ENCODE peak calls at places on chromosomes 7 and 10, in nine cellular contexts. One of them, this sample, is unnamed.
A peak's percentile ranks its signal among the peaks of the same experiment; 100 is the strongest.

GRCh38 chr7:77867208-77867915 is 68.8 kb downstream of the PHTF2 start:
- DNase-seq in astrocyte: peak; percentile 63
- DNase-seq in iPS DF 6.9: no peak
- DNase-seq in CD8-positive, alpha-beta memory T cell: no peak
- DNase-seq in right lobe of liver: no peak
- DNase-seq in ovary: no peak
- DNase-seq in GM23248: no peak
- DNase-seq in mucosa of descending colon: no peak
- DNase-seq in esophagus squamous epithelium: no peak
- DNase-seq in this sample: no peak

GRCh38 chr10:61263561-61263960 is 189.6 kb downstream of the TMEM26 start:
- DNase-seq in astrocyte: no peak
- DNase-seq in iPS DF 6.9: no peak
- DNase-seq in ovary: no peak
- DNase-seq in esophagus squamous epithelium: no peak
- DNase-seq in right lobe of liver: no peak
- DNase-seq in mucosa of descending colon: no peak
- DNase-seq in CD8-positive, alpha-beta memory T cell: no peak
- DNase-seq in GM23248: no peak
- DNase-seq in this sample: no peak

GRCh38 chr7:135970682-135971365 is 6.3 kb downstream of the MTPN start:
- DNase-seq in esophagus squamous epithelium: no peak
- DNase-seq in iPS DF 6.9: no peak
- DNase-seq in ovary: no peak
- DNase-seq in astrocyte: no peak
- DNase-seq in GM23248: no peak
- DNase-seq in right lobe of liver: no peak
- DNase-seq in CD8-positive, alpha-beta memory T cell: no peak
- DNase-seq in mucosa of descending colon: no peak
- DNase-seq in this sample: no peak

GRCh38 chr7:46282155-46282554 is 361.1 kb upstream of the IGFBP3 start:
- DNase-seq in right lobe of liver: no peak
- DNase-seq in astrocyte: no peak
- DNase-seq in esophagus squamous epithelium: no peak
- DNase-seq in iPS DF 6.9: peak; percentile 16
- DNase-seq in ovary: no peak
- DNase-seq in GM23248: no peak
- DNase-seq in CD8-positive, alpha-beta memory T cell: no peak
- DNase-seq in mucosa of descending colon: no peak
- DNase-seq in this sample: no peak

GRCh38 chr7:44735403-44736165 is 13.1 kb upstream of the ZMIZ2 start:
- DNase-seq in mucosa of descending colon: no peak
- DNase-seq in right lobe of liver: no peak
- DNase-seq in esophagus squamous epithelium: no peak
- DNase-seq in CD8-positive, alpha-beta memory T cell: no peak
- DNase-seq in astrocyte: peak; percentile 98
- DNase-seq in GM23248: peak; percentile 96
- DNase-seq in ovary: no peak
- DNase-seq in iPS DF 6.9: no peak
- DNase-seq in this sample: no peak

GRCh38 chr7:44454348-44454747 is 36.1 kb downstream of the NUDCD3 start:
- DNase-seq in GM23248: no peak
- DNase-seq in right lobe of liver: no peak
- DNase-seq in ovary: no peak
- DNase-seq in mucosa of descending colon: no peak
- DNase-seq in astrocyte: no peak
- DNase-seq in iPS DF 6.9: no peak
- DNase-seq in CD8-positive, alpha-beta memory T cell: no peak
- DNase-seq in esophagus squamous epithelium: no peak
- DNase-seq in this sample: no peak

GRCh38 chr10:130714700-130715467 is 578.7 kb downstream of the GLRX3 start:
- DNase-seq in astrocyte: no peak
- DNase-seq in mucosa of descending colon: no peak
- DNase-seq in GM23248: no peak
- DNase-seq in ovary: no peak
- DNase-seq in CD8-positive, alpha-beta memory T cell: no peak
- DNase-seq in right lobe of liver: no peak
- DNase-seq in iPS DF 6.9: no peak
- DNase-seq in esophagus squamous epithelium: no peak
- DNase-seq in this sample: no peak

GRCh38 chr7:141452911-141453310 is 98.3 kb upstream of the AGK start:
- DNase-seq in mucosa of descending colon: no peak
- DNase-seq in right lobe of liver: no peak
- DNase-seq in iPS DF 6.9: no peak
- DNase-seq in astrocyte: no peak
- DNase-seq in ovary: no peak
- DNase-seq in GM23248: no peak
- DNase-seq in esophagus squamous epithelium: no peak
- DNase-seq in CD8-positive, alpha-beta memory T cell: no peak
- DNase-seq in this sample: no peak

GRCh38 chr10:15172306-15172840 is 3.9 kb upstream of the NMT2 start:
- DNase-seq in iPS DF 6.9: no peak
- DNase-seq in right lobe of liver: no peak
- DNase-seq in astrocyte: no peak
- DNase-seq in GM23248: no peak
- DNase-seq in CD8-positive, alpha-beta memory T cell: no peak
- DNase-seq in esophagus squamous epithelium: no peak
- DNase-seq in mucosa of descending colon: no peak
- DNase-seq in ovary: no peak
- DNase-seq in this sample: no peak

GRCh38 chr10:15168781-15169554 is 475 bp upstream of the NMT2 start:
- DNase-seq in mucosa of descending colon: peak; percentile 98
- DNase-seq in ovary: peak; percentile 97
- DNase-seq in astrocyte: peak; percentile 72
- DNase-seq in esophagus squamous epithelium: peak; percentile 79
- DNase-seq in right lobe of liver: peak; percentile 99
- DNase-seq in GM23248: peak; percentile 98
- DNase-seq in CD8-positive, alpha-beta memory T cell: peak; percentile 97
- DNase-seq in iPS DF 6.9: peak; percentile 29
- DNase-seq in this sample: peak; percentile 96

GRCh38 chr10:15168296-15168780 is at the start of gene NMT2:
- DNase-seq in CD8-positive, alpha-beta memory T cell: peak; percentile 57
- DNase-seq in astrocyte: peak; percentile 55
- DNase-seq in esophagus squamous epithelium: peak; percentile 60
- DNase-seq in iPS DF 6.9: peak; percentile 39
- DNase-seq in mucosa of descending colon: peak; percentile 93
- DNase-seq in GM23248: no peak
- DNase-seq in right lobe of liver: peak; percentile 93
- DNase-seq in ovary: no peak
- DNase-seq in this sample: peak; percentile 90

GRCh38 chr10:15167411-15168295 is 840 bp downstream of the NMT2 start:
- DNase-seq in astrocyte: peak; percentile 44
- DNase-seq in CD8-positive, alpha-beta memory T cell: peak; percentile 27
- DNase-seq in esophagus squamous epithelium: peak; percentile 38
- DNase-seq in ovary: peak; percentile 44
- DNase-seq in iPS DF 6.9: peak; percentile 9
- DNase-seq in GM23248: peak; percentile 74
- DNase-seq in mucosa of descending colon: peak; percentile 78
- DNase-seq in right lobe of liver: peak; percentile 78
- DNase-seq in this sample: peak; percentile 80

DNA sequence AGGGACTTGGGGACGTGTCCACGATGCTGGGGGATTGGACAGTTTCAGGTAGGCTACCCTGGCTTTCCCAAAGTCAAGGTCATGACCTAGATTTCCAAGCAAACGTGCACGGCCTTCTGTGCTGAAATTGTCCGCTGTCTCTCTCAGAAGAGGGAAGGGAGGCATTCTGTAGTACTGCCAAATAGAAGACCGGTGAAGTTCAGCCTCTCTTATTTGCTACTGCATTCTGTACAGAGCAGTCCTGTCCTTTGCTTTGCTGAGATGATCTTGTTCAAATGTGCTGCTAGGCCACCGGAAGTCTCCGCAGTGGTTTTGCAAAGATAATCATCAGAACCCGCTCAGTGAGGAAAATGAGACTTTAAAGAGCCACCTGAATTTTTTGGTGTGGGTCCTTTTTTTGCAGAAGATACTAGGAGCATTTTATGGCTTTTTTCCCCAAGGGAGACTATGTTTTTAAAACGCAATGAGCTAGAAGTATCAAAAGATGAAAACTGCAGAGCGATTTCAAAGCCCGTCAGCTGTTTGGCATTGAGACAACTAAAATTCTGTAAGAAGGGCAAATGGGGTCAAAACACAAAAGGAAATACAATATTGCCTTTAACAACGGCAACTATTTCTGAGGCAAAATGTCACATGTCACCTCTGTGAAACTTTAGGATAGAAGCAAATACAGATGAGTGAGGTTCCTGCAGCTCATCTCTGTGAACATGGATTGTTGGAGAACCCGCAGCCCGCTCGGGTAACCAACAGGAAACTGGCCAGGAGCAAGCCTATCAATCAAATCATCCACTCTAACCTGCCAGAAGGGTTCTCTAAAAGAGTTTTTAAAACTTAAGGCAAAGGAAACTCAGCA is 1.3 kb upstream of the NMT2 start:
- DNase-seq in GM23248: no peak
- DNase-seq in iPS DF 6.9: no peak
- DNase-seq in esophagus squamous epithelium: no peak
- DNase-seq in ovary: no peak
- DNase-seq in mucosa of descending colon: no peak
- DNase-seq in CD8-positive, alpha-beta memory T cell: peak; percentile 28
- DNase-seq in right lobe of liver: no peak
- DNase-seq in astrocyte: no peak
- DNase-seq in this sample: no peak
- H3K4me3 ChIP-seq in GM23248: no peak overlapping the region
- H3K4me3 ChIP-seq in iPS DF 6.9: no peak overlapping the region
- H3K4me3 ChIP-seq in esophagus squamous epithelium: peak overlapping the region; percentile 30
- H3K4me3 ChIP-seq in ovary: no peak overlapping the region
- H3K4me3 ChIP-seq in mucosa of descending colon: no peak overlapping the region
- H3K4me3 ChIP-seq in CD8-positive, alpha-beta memory T cell: peak overlapping the region; percentile 57
- H3K4me3 ChIP-seq in right lobe of liver: no peak overlapping the region
- H3K4me3 ChIP-seq in astrocyte: no peak overlapping the region
- H3K4me3 ChIP-seq in this sample: no peak overlapping the region

GRCh38 chr7:56639173-56639746 is 493.0 kb downstream of the ZNF479 start:
- DNase-seq in esophagus squamous epithelium: no peak
- DNase-seq in GM23248: no peak
- DNase-seq in right lobe of liver: no peak
- DNase-seq in iPS DF 6.9: no peak
- DNase-seq in mucosa of descending colon: no peak
- DNase-seq in CD8-positive, alpha-beta memory T cell: no peak
- DNase-seq in astrocyte: no peak
- DNase-seq in ovary: no peak
- DNase-seq in this sample: no peak
- H3K9me3 ChIP-seq in esophagus squamous epithelium: peaks cover 51% of the 10 kb centered on the region
- H3K9me3 ChIP-seq in GM23248: peaks cover 6% of the 10 kb centered on the region
- H3K9me3 ChIP-seq in right lobe of liver: peaks cover 2% of the 10 kb centered on the region
- H3K9me3 ChIP-seq in iPS DF 6.9: peaks cover 11% of the 10 kb centered on the region
- H3K9me3 ChIP-seq in mucosa of descending colon: peaks cover 96% of the 10 kb centered on the region
- H3K9me3 ChIP-seq in CD8-positive, alpha-beta memory T cell: peaks cover 9% of the 10 kb centered on the region
- H3K9me3 ChIP-seq in astrocyte: peaks cover 15% of the 10 kb centered on the region
- H3K9me3 ChIP-seq in ovary: no peaks in the 10 kb centered on the region
- H3K9me3 ChIP-seq in this sample: peaks cover 10% of the 10 kb centered on the region

GRCh38 chr10:86970152-86970886 is 2.0 kb downstream of the ADIRF start:
- DNase-seq in GM23248: peak; percentile 77
- DNase-seq in astrocyte: no peak
- DNase-seq in ovary: peak; percentile 91
- DNase-seq in mucosa of descending colon: peak; percentile 83
- DNase-seq in iPS DF 6.9: no peak
- DNase-seq in esophagus squamous epithelium: no peak
- DNase-seq in right lobe of liver: no peak
- DNase-seq in CD8-positive, alpha-beta memory T cell: no peak
- DNase-seq in this sample: peak; percentile 96

GRCh38 chr10:86967481-86967941 is 771 bp upstream of the ADIRF start:
- DNase-seq in GM23248: no peak
- DNase-seq in mucosa of descending colon: no peak
- DNase-seq in right lobe of liver: peak; percentile 29
- DNase-seq in esophagus squamous epithelium: no peak
- DNase-seq in iPS DF 6.9: no peak
- DNase-seq in ovary: no peak
- DNase-seq in astrocyte: no peak
- DNase-seq in CD8-positive, alpha-beta memory T cell: no peak
- DNase-seq in this sample: peak; percentile 35

GRCh38 chr10:86968271-86968993 is at the start of gene ADIRF:
- DNase-seq in ovary: peak; percentile 73
- DNase-seq in astrocyte: no peak
- DNase-seq in CD8-positive, alpha-beta memory T cell: no peak
- DNase-seq in GM23248: peak; percentile 62
- DNase-seq in mucosa of descending colon: peak; percentile 85
- DNase-seq in right lobe of liver: peak; percentile 73
- DNase-seq in iPS DF 6.9: no peak
- DNase-seq in esophagus squamous epithelium: no peak
- DNase-seq in this sample: peak; percentile 84

GRCh38 chr10:86969421-86970041 is 1.2 kb downstream of the ADIRF start:
- DNase-seq in mucosa of descending colon: no peak
- DNase-seq in ovary: no peak
- DNase-seq in CD8-positive, alpha-beta memory T cell: no peak
- DNase-seq in GM23248: peak; percentile 89
- DNase-seq in iPS DF 6.9: no peak
- DNase-seq in right lobe of liver: peak; percentile 39
- DNase-seq in esophagus squamous epithelium: no peak
- DNase-seq in astrocyte: no peak
- DNase-seq in this sample: no peak

GRCh38 chr10:86968994-86969355 is 693 bp downstream of the ADIRF start:
- DNase-seq in ovary: no peak
- DNase-seq in esophagus squamous epithelium: no peak
- DNase-seq in astrocyte: no peak
- DNase-seq in right lobe of liver: peak; percentile 21
- DNase-seq in GM23248: no peak
- DNase-seq in iPS DF 6.9: no peak
- DNase-seq in mucosa of descending colon: no peak
- DNase-seq in CD8-positive, alpha-beta memory T cell: no peak
- DNase-seq in this sample: no peak
- H3K4me1 ChIP-seq in ovary: peaks cover 21% of the 10 kb centered on the region
- H3K4me1 ChIP-seq in esophagus squamous epithelium: peaks cover 56% of the 10 kb centered on the region
- H3K4me1 ChIP-seq in astrocyte: peaks cover 44% of the 10 kb centered on the region
- H3K4me1 ChIP-seq in right lobe of liver: no peaks in the 10 kb centered on the region
- H3K4me1 ChIP-seq in GM23248: peaks cover 45% of the 10 kb centered on the region
- H3K4me1 ChIP-seq in iPS DF 6.9: peaks cover 13% of the 10 kb centered on the region
- H3K4me1 ChIP-seq in mucosa of descending colon: peaks cover 35% of the 10 kb centered on the region
- H3K4me1 ChIP-seq in CD8-positive, alpha-beta memory T cell: peaks cover 46% of the 10 kb centered on the region
- H3K4me1 ChIP-seq in this sample: peaks cover 19% of the 10 kb centered on the region

GRCh38 chr7:7182156-7183060 is at the start of gene C1GALT1:
- DNase-seq in esophagus squamous epithelium: peak; percentile 75
- DNase-seq in astrocyte: peak; percentile 95
- DNase-seq in ovary: peak; percentile 95
- DNase-seq in mucosa of descending colon: peak; percentile 98
- DNase-seq in right lobe of liver: peak; percentile 99
- DNase-seq in CD8-positive, alpha-beta memory T cell: peak; percentile 98
- DNase-seq in GM23248: peak; percentile 98
- DNase-seq in iPS DF 6.9: peak; percentile 85
- DNase-seq in this sample: peak; percentile 98

GRCh38 chr7:7181519-7182155 is 707 bp upstream of the C1GALT1 start:
- DNase-seq in iPS DF 6.9: no peak
- DNase-seq in astrocyte: peak; percentile 39
- DNase-seq in GM23248: peak; percentile 51
- DNase-seq in ovary: peak; percentile 10
- DNase-seq in esophagus squamous epithelium: no peak
- DNase-seq in right lobe of liver: peak; percentile 48
- DNase-seq in CD8-positive, alpha-beta memory T cell: peak; percentile 34
- DNase-seq in mucosa of descending colon: peak; percentile 59
- DNase-seq in this sample: peak; percentile 58

GRCh38 chr7:7178906-7179305 is 3.4 kb upstream of the C1GALT1 start:
- DNase-seq in right lobe of liver: no peak
- DNase-seq in GM23248: peak; percentile 35
- DNase-seq in CD8-positive, alpha-beta memory T cell: no peak
- DNase-seq in mucosa of descending colon: no peak
- DNase-seq in astrocyte: no peak
- DNase-seq in iPS DF 6.9: no peak
- DNase-seq in ovary: no peak
- DNase-seq in esophagus squamous epithelium: no peak
- DNase-seq in this sample: no peak

GRCh38 chr7:7183061-7183832 is 903 bp downstream of the C1GALT1 start:
- DNase-seq in iPS DF 6.9: no peak
- DNase-seq in astrocyte: no peak
- DNase-seq in esophagus squamous epithelium: no peak
- DNase-seq in right lobe of liver: peak; percentile 84
- DNase-seq in mucosa of descending colon: peak; percentile 80
- DNase-seq in ovary: peak; percentile 30
- DNase-seq in CD8-positive, alpha-beta memory T cell: peak; percentile 43
- DNase-seq in GM23248: peak; percentile 65
- DNase-seq in this sample: peak; percentile 49

GRCh38 chr7:7180725-7181428 is 1.5 kb upstream of the C1GALT1 start:
- DNase-seq in astrocyte: no peak
- DNase-seq in iPS DF 6.9: no peak
- DNase-seq in right lobe of liver: no peak
- DNase-seq in GM23248: no peak
- DNase-seq in ovary: no peak
- DNase-seq in CD8-positive, alpha-beta memory T cell: no peak
- DNase-seq in mucosa of descending colon: no peak
- DNase-seq in esophagus squamous epithelium: no peak
- DNase-seq in this sample: no peak
- H3K4me3 ChIP-seq in astrocyte: no peak overlapping the region
- H3K4me3 ChIP-seq in iPS DF 6.9: no peak overlapping the region
- H3K4me3 ChIP-seq in right lobe of liver: no peak overlapping the region
- H3K4me3 ChIP-seq in GM23248: peak overlapping the region; percentile 89
- H3K4me3 ChIP-seq in ovary: no peak overlapping the region
- H3K4me3 ChIP-seq in CD8-positive, alpha-beta memory T cell: peak overlapping the region; percentile 100
- H3K4me3 ChIP-seq in mucosa of descending colon: no peak overlapping the region
- H3K4me3 ChIP-seq in esophagus squamous epithelium: no peak overlapping the region
- H3K4me3 ChIP-seq in this sample: peak overlapping the region; percentile 71